ENCODE peak calls at places on chromosomes 4 and X, in ten cellular contexts. G, H, Z, I, S, U, Y, L, F and B are unnamed samples.

GRCh38 chr4:17094209-17094608 is 195.8 kb upstream of the LDB2 start:
- DNase-seq in G (no peak), H (no peak), Z (no peak), I (no peak), S (no peak), U (no peak), Y (no peak), L (no peak), F (no peak), B (no peak)

GRCh38 chrX:136141569-136141968 is 5.8 kb upstream of the FHL1 start:
- DNase-seq in G (no peak), H (no peak), Z (no peak), I (no peak), S (no peak), U (no peak), Y (no peak), L (no peak), F (no peak), B (no peak)

GRCh38 chr4:53788011-53788410 is 196.7 kb upstream of the LNX1 start:
- DNase-seq in G (no peak), H (no peak), Z (no peak), I (no peak), S (no peak), U (no peak), Y (no peak), L (no peak), F (no peak), B (no peak)

GRCh38 chrX:121802881-121803412 is 755.5 kb downstream of the GLUD2 start:
- DNase-seq in G (no peak), H (no peak), Z (no peak), I (no peak), S (no peak), U (no peak), Y (no peak), L (no peak), F (no peak), B (no peak)

GRCh38 chrX:75096331-75096730 is 59.8 kb downstream of the ABCB7 start:
- DNase-seq in G (no peak), H (no peak), Z (no peak), I (no peak), S (no peak), U (no peak), Y (no peak), L (no peak), F (no peak), B (no peak)

GRCh38 chrX:65537229-65537628 is 2.6 kb upstream of the LAS1L start:
- DNase-seq in G (no peak), H (no peak), Z (no peak), I (no peak), S (no peak), U (no peak), Y (no peak), L (no peak), F (no peak), B (no peak)

GRCh38 chrX:145817666-145818521 is at the start of gene SLITRK2:
- DNase-seq in G (peak; percentile 56), H (no peak), Z (no peak), I (no peak), S (no peak), U (no peak), Y (no peak), L (no peak), F (no peak), B (no peak)

GRCh38 chr4:57876934-57877554 is 766.9 kb upstream of the IGFBP7 start:
- DNase-seq in G (no peak), H (no peak), Z (no peak), I (no peak), S (no peak), U (no peak), Y (no peak), L (no peak), F (no peak), B (no peak)

GRCh38 chr4:48725414-48725813 is 54.7 kb downstream of the FRYL start:
- DNase-seq in G (no peak), H (no peak), Z (no peak), I (no peak), S (no peak), U (no peak), Y (no peak), L (no peak), F (no peak), B (no peak)

GRCh38 chr4:166091914-166092510 is 219.0 kb downstream of the TLL1 start:
- DNase-seq in G (no peak), H (peak; percentile 21), Z (peak; percentile 1), I (no peak), S (no peak), U (no peak), Y (peak; percentile 28), L (peak; percentile 18), F (peak; percentile 9), B (no peak)

GRCh38 chr4:156173937-156174336 is 220.3 kb upstream of the CTSO start:
- DNase-seq in G (no peak), H (no peak), Z (no peak), I (no peak), S (no peak), U (no peak), Y (no peak), L (no peak), F (no peak), B (no peak)

GRCh38 chr4:106149026-106149425 is 167.0 kb downstream of the TBCK start:
- DNase-seq in G (no peak), H (no peak), Z (no peak), I (no peak), S (no peak), U (no peak), Y (no peak), L (no peak), F (no peak), B (no peak)

GRCh38 chr4:186204103-186204559 is 12.8 kb downstream of the CYP4V2 start:
- DNase-seq in G (no peak), H (no peak), Z (no peak), I (peak; percentile 66), S (no peak), U (peak; percentile 81), Y (no peak), L (peak; percentile 42), F (peak; percentile 61), B (no peak)

GRCh38 chr4:119030536-119030890 is 105.1 kb upstream of the MYOZ2 start:
- DNase-seq in G (peak; percentile 57), H (no peak), Z (no peak), I (no peak), S (no peak), U (no peak), Y (no peak), L (no peak), F (no peak), B (no peak)
- TF ChIP-seq CTCF in G (no peak), H (no peak), Z (no peak), I (no peak), S (no peak), U (no peak), Y (no peak), L (no peak), F (no peak), B (no peak)

DNA sequence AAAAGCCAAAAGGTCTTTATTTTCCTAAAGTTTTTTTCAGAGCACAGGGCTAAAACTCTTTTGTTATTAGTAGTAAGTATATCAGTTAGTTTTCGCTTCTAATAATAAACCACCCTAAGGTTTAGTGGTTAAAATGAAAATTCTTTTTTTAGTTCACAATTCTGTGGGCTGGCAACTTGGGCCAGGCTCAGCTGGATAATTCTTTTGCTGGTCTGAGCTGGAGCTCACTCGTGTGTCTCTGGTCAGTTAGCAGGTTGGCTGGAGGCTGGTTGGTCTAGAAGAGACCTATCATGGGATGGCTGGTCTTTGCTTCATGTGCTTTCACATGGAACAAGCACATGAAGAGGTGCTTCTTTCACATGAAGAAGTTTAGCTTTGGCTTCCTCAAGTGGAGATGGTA is 227.1 kb upstream of the LCORL start:
- DNase-seq in G (no peak), H (no peak), Z (no peak), I (no peak), S (no peak), U (no peak), Y (no peak), L (no peak), F (no peak), B (no peak)
- TF ChIP-seq EP300 in G (no peak), H (no peak), Z (no peak), I (no peak), S (no peak), U (no peak), Y (no peak), L (no peak), F (no peak), B (no peak)

GRCh38 chr4:184099541-184099966 is 118.1 kb downstream of the ENPP6 start:
- DNase-seq in G (no peak), H (no peak), Z (no peak), I (no peak), S (no peak), U (no peak), Y (no peak), L (no peak), F (peak; percentile 43), B (no peak)

GRCh38 chr4:184102488-184102887 is 115.2 kb downstream of the ENPP6 start:
- DNase-seq in G (peak; percentile 58), H (no peak), Z (no peak), I (no peak), S (no peak), U (no peak), Y (no peak), L (no peak), F (peak; percentile 26), B (no peak)

GRCh38 chr4:184099033-184099432 is 118.6 kb downstream of the ENPP6 start:
- DNase-seq in G (no peak), H (no peak), Z (no peak), I (no peak), S (no peak), U (no peak), Y (no peak), L (no peak), F (no peak), B (no peak)

GRCh38 chr4:184101711-184102110 is 116.0 kb downstream of the ENPP6 start:
- DNase-seq in G (no peak), H (no peak), Z (no peak), I (no peak), S (no peak), U (no peak), Y (no peak), L (no peak), F (peak; percentile 26), B (no peak)

DNA sequence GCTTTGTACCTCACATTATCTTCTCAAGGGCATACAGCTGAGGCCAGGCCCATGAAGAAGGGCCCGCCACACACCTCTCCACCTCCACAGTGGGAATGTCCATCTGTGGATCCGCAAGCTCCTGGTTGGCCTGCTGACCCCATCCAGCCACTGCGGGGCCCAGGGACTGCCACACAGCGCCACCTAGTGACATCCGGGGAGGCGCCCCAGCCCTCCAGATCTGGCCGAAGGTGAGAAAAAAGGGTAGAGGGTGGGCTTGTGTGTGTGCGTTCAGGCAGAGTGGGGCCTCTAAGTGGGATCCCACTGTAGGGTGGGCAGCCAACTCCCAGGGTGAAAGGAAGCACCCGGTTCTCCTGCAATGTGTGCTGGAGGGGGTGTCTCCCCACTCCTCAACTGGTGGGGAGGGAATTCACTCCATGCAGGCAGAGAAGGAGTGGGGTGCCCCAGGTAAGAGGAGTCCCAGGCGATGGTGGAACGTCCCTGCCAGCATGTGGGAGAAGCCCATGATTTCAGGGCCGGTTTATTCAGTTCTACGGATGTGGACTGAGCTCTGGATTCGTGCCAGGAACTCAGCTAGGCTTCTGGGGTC is 117.3 kb downstream of the ENPP6 start:
- DNase-seq in G (peak; percentile 89), H (no peak), Z (peak; percentile 23), I (peak; percentile 58), S (no peak), U (no peak), Y (no peak), L (peak; percentile 71), F (peak; percentile 93), B (peak; percentile 53)
- TF ChIP-seq CTCF in G (no peak), H (no peak), Z (peak; percentile 38), I (peak; percentile 59), S (peak; percentile 35), U (no peak), Y (peak; percentile 36), L (peak; percentile 88), F (peak; percentile 83), B (peak; percentile 22)

GRCh38 chr4:12399781-12400180 is 971.1 kb upstream of the HS3ST1 start:
- DNase-seq in G (no peak), H (no peak), Z (no peak), I (no peak), S (no peak), U (no peak), Y (no peak), L (no peak), F (no peak), B (no peak)
- TF ChIP-seq EP300 in G (no peak), H (no peak), Z (no peak), I (no peak), S (no peak), U (no peak), Y (no peak), L (no peak), F (no peak), B (no peak)